ENCODE peak calls at places on chromosomes 1 and 21, in six cellular contexts. N is omental fat pad, M is cardiac muscle cell, A is kidney epithelial cell, F is HFFc6, W is dorsolateral prefrontal cortex. I is an unnamed sample.

GRCh38 chr1:232600430-232601258 is 29.3 kb downstream of the SIPA1L2 start:
- DNase-seq in N (no peak), M (no peak), A (no peak), F (no peak), W (no peak), I (no peak)

GRCh38 chr1:230772457-230773395 is 25.5 kb downstream of the CAPN9 start:
- DNase-seq in N (no peak), M (peak), A (peak), F (peak), W (peak), I (no peak)

GRCh38 chr1:203628997-203629508 is 2.4 kb downstream of the ATP2B4 start:
- DNase-seq in N (no peak), M (no peak), A (no peak), F (no peak), W (no peak), I (no peak)

GRCh38 chr1:150409504-150410362 is 45.8 kb downstream of the RPRD2 start:
- DNase-seq in N (no peak), M (peak), A (no peak), F (no peak), W (no peak), I (no peak)

GRCh38 chr1:3312894-3313578 is 141.4 kb upstream of the ARHGEF16 start:
- DNase-seq in N (peak), M (peak), A (peak), F (peak), W (no peak), I (no peak)

GRCh38 chr1:150076066-150076465 is 8.5 kb downstream of the VPS45 start:
- DNase-seq in N (no peak), M (no peak), A (no peak), F (no peak), W (no peak), I (no peak)

GRCh38 chr21:44696572-44696971 is 400 bp upstream of the KRTAP10-12 start:
- DNase-seq in N (no peak), M (no peak), A (no peak), F (no peak), W (no peak), I (no peak)

GRCh38 chr1:101216623-101217022 is 20.2 kb upstream of the S1PR1 start:
- DNase-seq in N (no peak), M (no peak), A (no peak), F (no peak), W (no peak), I (no peak)

GRCh38 chr1:208235983-208236761 is 8.0 kb downstream of the PLXNA2 start:
- DNase-seq in N (no peak), M (peak), A (peak), F (no peak), W (no peak), I (no peak)

GRCh38 chr21:45940091-45940490 is 41.5 kb upstream of the COL6A1 start:
- DNase-seq in N (no peak), M (no peak), A (no peak), F (no peak), W (no peak), I (no peak)

GRCh38 chr1:96643519-96643918 is 78.1 kb upstream of the PTBP2 start:
- DNase-seq in N (no peak), M (no peak), A (no peak), F (no peak), W (no peak), I (no peak)

GRCh38 chr1:172390620-172391491 is 29.6 kb upstream of the C1orf105 start:
- DNase-seq in N (peak), M (no peak), A (no peak), F (peak), W (no peak), I (peak)

GRCh38 chr1:172391972-172392371 is 28.5 kb upstream of the C1orf105 start:
- DNase-seq in N (no peak), M (no peak), A (no peak), F (no peak), W (no peak), I (no peak)

GRCh38 chr1:172393354-172393753 is 27.1 kb upstream of the C1orf105 start:
- DNase-seq in N (no peak), M (no peak), A (no peak), F (no peak), W (no peak), I (peak)

GRCh38 chr1:172388490-172388889 is 32.0 kb upstream of the C1orf105 start:
- DNase-seq in N (no peak), M (no peak), A (no peak), F (no peak), W (no peak), I (no peak)

GRCh38 chr1:172390243-172390619 is 30.3 kb upstream of the C1orf105 start:
- DNase-seq in N (no peak), M (no peak), A (no peak), F (no peak), W (no peak), I (no peak)
- TF ChIP-seq CTCF in N (no peak), M (no peak), A (no peak), F (no peak), W (no peak), I (no peak)

GRCh38 chr1:6268431-6268830 is 7.5 kb upstream of the GPR153 start:
- DNase-seq in N (no peak), M (no peak), A (no peak), F (no peak), W (no peak), I (no peak)

GRCh38 chr1:6269997-6270401 is 9.1 kb upstream of the GPR153 start:
- DNase-seq in N (no peak), M (no peak), A (no peak), F (no peak), W (no peak), I (no peak)

GRCh38 chr1:6269271-6269996 is 8.5 kb upstream of the GPR153 start:
- DNase-seq in N (no peak), M (no peak), A (no peak), F (no peak), W (no peak), I (no peak)

GRCh38 chr1:6266641-6267040 is 5.7 kb upstream of the GPR153 start:
- DNase-seq in N (no peak), M (no peak), A (no peak), F (no peak), W (no peak), I (no peak)

DNA sequence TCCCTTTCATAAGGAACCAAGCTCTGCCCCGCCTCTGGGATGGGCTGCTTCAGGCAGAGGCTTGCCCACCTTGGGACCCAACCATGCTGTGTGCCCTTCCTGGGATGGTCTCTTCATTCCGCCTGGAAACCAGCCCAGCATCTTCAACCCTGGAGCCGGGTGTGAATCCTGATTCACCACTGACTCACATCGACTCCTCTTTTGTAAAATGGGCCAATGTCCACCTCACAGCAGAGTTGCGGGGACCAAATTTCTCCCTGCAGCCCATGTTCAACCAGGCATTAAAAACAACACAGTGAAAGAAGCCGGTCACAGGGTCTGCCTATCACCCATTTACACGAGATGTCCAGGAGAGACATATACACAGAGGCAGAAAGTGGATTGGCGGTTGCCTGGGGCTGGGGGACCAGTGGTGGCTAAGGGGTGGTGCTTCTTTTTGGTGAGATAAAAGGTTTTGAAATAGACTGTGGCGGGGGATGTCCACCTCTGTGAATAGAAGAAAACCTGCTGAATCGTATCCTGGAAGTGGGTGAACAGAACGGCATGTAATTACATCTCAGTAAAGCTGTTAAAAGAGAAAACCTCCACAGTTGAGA is 6.9 kb upstream of the GPR153 start:
- DNase-seq in N (no peak), M (no peak), A (no peak), F (peak), W (no peak), I (no peak)
- TF ChIP-seq CTCF in N (no peak), M (no peak), A (no peak), F (no peak), W (no peak), I (no peak)

DNA sequence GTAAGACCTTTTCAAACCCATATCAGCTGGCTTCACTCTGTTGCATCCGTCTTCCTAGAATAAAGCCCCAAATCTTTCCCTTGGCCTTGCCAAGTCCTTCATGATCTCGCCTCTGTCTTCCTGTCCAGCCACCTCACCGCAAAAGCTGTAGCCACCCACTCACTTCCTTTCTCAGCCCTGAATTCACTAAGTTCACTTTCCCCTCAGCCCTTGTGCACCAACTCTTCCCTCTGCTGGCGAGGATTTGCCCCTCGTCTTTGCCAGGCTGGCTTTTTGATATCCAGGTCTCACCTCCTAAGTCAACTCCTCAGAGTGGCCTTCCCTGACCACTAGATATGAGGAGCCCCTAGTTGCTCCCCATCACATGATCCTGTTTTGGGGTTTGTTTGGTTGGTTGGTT is 3.9 kb upstream of the COL16A1 start:
- DNase-seq in N (no peak), M (peak), A (no peak), F (peak), W (no peak), I (peak)
- TF ChIP-seq CTCF in N (no peak), M (peak), A (peak), F (peak), W (no peak), I (peak)

DNA sequence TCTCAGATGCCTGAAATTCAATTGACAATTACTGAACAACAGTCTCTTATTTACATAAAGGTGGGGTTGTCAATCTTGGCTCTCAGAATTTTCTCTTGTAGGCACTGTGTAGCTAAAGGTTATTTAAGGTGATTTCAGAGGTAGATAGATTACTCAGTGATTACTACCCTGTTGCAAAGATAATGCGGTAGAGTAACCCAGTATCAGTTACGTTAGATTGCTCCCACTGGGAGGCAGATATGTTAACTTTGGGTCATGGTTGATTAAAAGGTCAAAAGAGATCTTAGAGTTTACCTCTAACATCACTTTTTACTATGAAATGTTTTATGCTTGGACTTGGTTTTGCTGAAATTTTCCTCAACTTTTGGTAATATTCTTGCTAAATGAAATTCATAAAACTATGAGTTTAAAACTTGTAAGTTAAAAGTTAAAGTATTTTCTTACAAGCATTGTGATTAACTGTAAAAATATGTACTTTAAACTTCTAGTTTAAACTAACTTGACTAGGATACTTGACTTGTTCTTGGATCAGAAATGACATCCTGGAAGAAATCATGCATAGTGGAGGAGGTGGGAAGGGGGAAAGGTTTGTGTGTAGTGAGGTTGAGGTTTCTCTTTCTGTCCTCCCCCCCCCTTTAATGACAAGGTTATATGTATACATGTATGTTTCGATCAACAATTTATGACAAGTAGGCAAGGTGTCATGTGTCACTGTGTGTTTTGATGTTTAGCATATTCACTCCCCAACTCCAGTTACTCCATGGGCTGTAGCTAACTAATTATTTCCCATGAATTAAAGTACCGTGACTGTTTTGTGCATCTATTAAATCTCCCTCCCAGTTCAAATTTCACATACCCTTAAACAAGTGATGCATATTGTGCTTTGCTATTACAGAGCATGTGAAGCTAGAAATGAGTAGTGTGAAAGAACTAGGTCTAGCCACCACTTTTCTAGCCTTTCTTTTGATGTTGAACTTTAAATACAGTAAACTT is 2.9 kb downstream of the LAMC1 start:
- DNase-seq in N (no peak), M (no peak), A (no peak), F (peak), W (no peak), I (peak)
- TF ChIP-seq CTCF in N (no peak), M (no peak), A (no peak), F (peak), W (no peak), I (no peak)